ENCODE peak calls at places on chromosome 20, in nine cellular contexts. P, Y, L, R, T, A, C, I and W are unnamed samples.
A peak's percentile ranks its signal among the peaks of the same experiment; 100 is the strongest.

GRCh38 chr20:63735859-63736718 is at the start of gene LIME1:
- DNase-seq in L (peak; percentile 75), Y (no peak), P (peak; percentile 76), R (no peak), A (peak; percentile 83), I (peak; percentile 50), T (no peak), C (peak; percentile 79), W (peak; percentile 84)

GRCh38 chr20:6157345-6157744 is 34.5 kb upstream of the FERMT1 start:
- DNase-seq in R (no peak), P (no peak), C (no peak), A (peak; percentile 11), T (no peak), I (no peak), L (no peak), Y (no peak), W (no peak)

GRCh38 chr20:38633577-38634093 is 32.0 kb downstream of the ARHGAP40 start:
- DNase-seq in Y (peak; percentile 42), L (peak; percentile 30), R (peak; percentile 74), A (peak; percentile 70), C (peak; percentile 8), T (peak; percentile 24), P (peak; percentile 81), I (peak; percentile 23), W (peak; percentile 37)

GRCh38 chr20:51830538-51830937 is 28.2 kb upstream of the SALL4 start:
- DNase-seq in R (no peak), P (no peak), Y (no peak), C (no peak), L (no peak), A (no peak), I (no peak), T (no peak), W (no peak)

GRCh38 chr20:38726849-38727601 is 2.7 kb downstream of the SLC32A1 start:
- DNase-seq in T (no peak), A (peak; percentile 32), I (no peak), R (peak; percentile 84), L (peak; percentile 24), Y (no peak), P (peak; percentile 62), C (peak; percentile 17), W (peak; percentile 42)

GRCh38 chr20:48722002-48722731 is 105.6 kb downstream of the PREX1 start:
- DNase-seq in T (no peak), P (peak; percentile 35), L (no peak), C (no peak), A (no peak), I (no peak), Y (peak; percentile 32), R (no peak), W (no peak)

GRCh38 chr20:61127311-61128044 is 124.6 kb upstream of the CDH4 start:
- DNase-seq in T (no peak), A (no peak), C (no peak), I (no peak), R (no peak), Y (peak; percentile 89), P (no peak), L (no peak), W (no peak)

GRCh38 chr20:19901226-19901625 is 115.9 kb upstream of the NAA20 start:
- DNase-seq in L (no peak), I (no peak), C (no peak), Y (no peak), P (no peak), T (no peak), R (no peak), A (no peak), W (no peak)

GRCh38 chr20:6053064-6053775 is 640 bp downstream of the LRRN4 start:
- DNase-seq in A (no peak), P (no peak), R (no peak), L (no peak), I (no peak), C (no peak), T (no peak), Y (no peak), W (no peak)

GRCh38 chr20:23086056-23086551 is at the start of gene CD93:
- DNase-seq in L (no peak), Y (no peak), R (no peak), A (no peak), P (peak; percentile 40), T (no peak), C (no peak), I (no peak), W (no peak)

GRCh38 chr20:22106308-22106938 is 401.0 kb downstream of the PAX1 start:
- DNase-seq in Y (no peak), C (no peak), P (no peak), I (no peak), T (peak; percentile 55), L (no peak), A (peak; percentile 18), R (no peak), W (no peak)

GRCh38 chr20:44431118-44431501 is 44.6 kb upstream of the TTPAL start:
- DNase-seq in L (no peak), Y (no peak), I (no peak), T (no peak), A (no peak), R (no peak), C (no peak), P (no peak), W (no peak)

GRCh38 chr20:2171266-2171790 is 69.7 kb downstream of the STK35 start:
- DNase-seq in P (no peak), T (no peak), L (no peak), I (no peak), R (no peak), Y (no peak), A (no peak), C (no peak), W (no peak)

GRCh38 chr20:31859998-31860380 is 10.3 kb downstream of the DUSP15 start:
- DNase-seq in A (no peak), C (no peak), I (no peak), L (no peak), R (no peak), T (no peak), P (no peak), Y (no peak), W (no peak)

GRCh38 chr20:3168079-3168828 is 5.1 kb downstream of the LZTS3 start:
- DNase-seq in T (peak; percentile 48), I (no peak), L (no peak), R (no peak), P (peak; percentile 42), A (no peak), Y (no peak), C (no peak), W (no peak)

GRCh38 chr20:38117635-38118034 is 47.4 kb downstream of the TGM2 start:
- DNase-seq in C (no peak), T (no peak), R (no peak), P (no peak), A (no peak), L (no peak), I (no peak), Y (peak; percentile 64), W (no peak)

GRCh38 chr20:39974966-39975501 is 714.0 kb downstream of the MAFB start:
- DNase-seq in I (no peak), Y (no peak), T (no peak), P (no peak), A (no peak), C (no peak), L (no peak), R (no peak), W (no peak)

GRCh38 chr20:46203510-46203837 is 85.4 kb downstream of the CD40 start:
- DNase-seq in C (no peak), P (no peak), T (no peak), Y (no peak), I (no peak), A (no peak), R (no peak), L (no peak), W (no peak)

GRCh38 chr20:13125486-13125885 is 95.6 kb upstream of the ISM1 start:
- DNase-seq in L (no peak), T (no peak), A (no peak), I (no peak), C (no peak), P (no peak), R (no peak), Y (no peak), W (no peak)

GRCh38 chr20:9617940-9618339 is 103.5 kb downstream of the LAMP5 start:
- DNase-seq in Y (peak; percentile 33), R (peak; percentile 30), P (no peak), A (no peak), I (no peak), L (no peak), T (peak; percentile 70), C (no peak), W (no peak)

GRCh38 chr20:61299613-61300012 is 47.6 kb downstream of the CDH4 start:
- DNase-seq in Y (no peak), P (no peak), T (no peak), A (no peak), L (no peak), C (no peak), R (no peak), I (no peak), W (no peak)

GRCh38 chr20:59151820-59152219 is 11.8 kb upstream of the ZNF831 start:
- DNase-seq in C (no peak), A (no peak), Y (no peak), I (no peak), T (no peak), L (no peak), P (no peak), R (no peak), W (no peak)

GRCh38 chr20:32891491-32891890 is 32.8 kb downstream of the EFCAB8 start:
- DNase-seq in P (no peak), Y (no peak), A (no peak), I (no peak), R (no peak), C (no peak), L (no peak), T (no peak), W (no peak)

GRCh38 chr20:723756-724155 is 44.5 kb downstream of the SLC52A3 start:
- DNase-seq in T (peak; percentile 5), R (no peak), L (no peak), A (no peak), P (no peak), Y (no peak), I (no peak), C (no peak), W (no peak)

GRCh38 chr20:63029358-63030121 is 22.8 kb upstream of the BHLHE23 start:
- DNase-seq in P (peak; percentile 65), C (no peak), I (no peak), A (peak; percentile 40), T (no peak), L (no peak), R (no peak), Y (no peak), W (no peak)

GRCh38 chr20:62149532-62150235 is 6.1 kb downstream of the SS18L1 start:
- DNase-seq in P (no peak), Y (no peak), T (no peak), C (no peak), L (no peak), A (no peak), R (no peak), I (no peak), W (no peak)

GRCh38 chr20:48295966-48296421 is 510.7 kb upstream of the SULF2 start:
- DNase-seq in T (no peak), Y (peak; percentile 39), I (no peak), L (no peak), P (no peak), R (no peak), C (no peak), A (no peak), W (no peak)

GRCh38 chr20:61720348-61720696 is 345.4 kb downstream of the TAF4 start:
- DNase-seq in A (no peak), T (no peak), C (no peak), R (no peak), L (no peak), P (no peak), I (no peak), Y (no peak), W (no peak)

GRCh38 chr20:37897008-37897548 is 5.8 kb upstream of the VSTM2L start:
- DNase-seq in R (peak; percentile 73), I (no peak), A (peak; percentile 14), L (no peak), C (no peak), T (no peak), Y (no peak), P (no peak), W (no peak)

GRCh38 chr20:45934046-45934586 is 367 bp upstream of the PCIF1 start:
- DNase-seq in P (peak; percentile 63), R (peak; percentile 82), I (peak; percentile 20), Y (peak; percentile 30), A (peak; percentile 76), L (no peak), T (peak; percentile 56), C (no peak), W (no peak)

GRCh38 chr20:8414611-8415274 is 282.7 kb downstream of the PLCB1 start:
- DNase-seq in C (no peak), R (peak; percentile 42), P (no peak), T (peak; percentile 69), L (no peak), I (no peak), Y (peak; percentile 73), A (no peak), W (no peak)